ENCODE peak calls at places on chromosome 19, in four cellular contexts. L is head of caudate nucleus, O is heart right ventricle, D is nucleus accumbens. B is an unnamed sample.

GRCh38 chr19:40745402-40745780 is 4.9 kb downstream of the ACTMAP start:
- DNase-seq in L (no peak), O (no peak), D (no peak), B (no peak)

GRCh38 chr19:18626906-18627305 is 9.9 kb upstream of the KLHL26 start:
- DNase-seq in L (no peak), O (no peak), D (no peak), B (no peak)

GRCh38 chr19:46499692-46500091 is 4.0 kb upstream of the PNMA8B start:
- DNase-seq in L (no peak), O (no peak), D (no peak), B (no peak)

GRCh38 chr19:55261671-55262126 is 2.9 kb upstream of the PPP6R1 start:
- DNase-seq in L (no peak), O (no peak), D (no peak), B (no peak)

GRCh38 chr19:6063576-6063961 is 46.7 kb downstream of the RFX2 start:
- DNase-seq in L (no peak), O (no peak), D (no peak), B (no peak)

GRCh38 chr19:10295847-10296591 is 6.3 kb downstream of the ICAM5 start:
- DNase-seq in L (no peak), O (no peak), D (no peak), B (no peak)

GRCh38 chr19:7506385-7507328 is 9.2 kb upstream of the ZNF358 start:
- DNase-seq in L (peak), O (peak), D (peak), B (no peak)

GRCh38 chr19:6373096-6373812 is 660 bp downstream of the ALKBH7 start:
- DNase-seq in L (peak), O (peak), D (peak), B (peak)